ENCODE peak calls at places on chromosomes 13 and 19, in four cellular contexts. N is H9, B is uterus, Q is thoracic aorta. W is an unnamed sample.

GRCh38 chr13:20475927-20476691 is 49.5 kb downstream of the CRYL1 start:
- DNase-seq in B (no peak), N (no peak), Q (no peak), W (no peak)

GRCh38 chr19:20661150-20661819 is at the start of gene ZNF626:
- DNase-seq in Q (peak; percentile 98), N (peak; percentile 97), B (peak; percentile 98), W (peak; percentile 60)

GRCh38 chr13:102697929-102698648 is 3.2 kb upstream of the METTL21C start:
- DNase-seq in B (no peak), Q (no peak), N (no peak), W (no peak)

GRCh38 chr19:4986056-4986455 is 17.1 kb downstream of the KDM4B start:
- DNase-seq in Q (no peak), B (no peak), N (no peak), W (no peak)

GRCh38 chr13:51724721-51725120 is 79.2 kb downstream of the DHRS12 start:
- DNase-seq in N (no peak), Q (no peak), B (no peak), W (no peak)

GRCh38 chr19:43936219-43936618 is 1.1 kb upstream of the ZNF45 start:
- DNase-seq in B (no peak), N (no peak), Q (no peak), W (no peak)

GRCh38 chr19:14614099-14614412 is 31.2 kb downstream of the CLEC17A start:
- DNase-seq in Q (no peak), N (no peak), B (no peak), W (no peak)

GRCh38 chr19:3699741-3700241 is 477 bp downstream of the PIP5K1C start:
- DNase-seq in B (no peak), N (no peak), Q (no peak), W (no peak)

GRCh38 chr13:49499889-49500660 is 4.3 kb downstream of the PHF11 start:
- DNase-seq in B (no peak), N (no peak), Q (no peak), W (no peak)

GRCh38 chr13:49495783-49496762 is at the start of gene PHF11:
- DNase-seq in Q (peak; percentile 76), N (peak; percentile 74), B (peak; percentile 74), W (peak; percentile 46)

GRCh38 chr13:49498211-49498610 is 2.5 kb downstream of the PHF11 start:
- DNase-seq in Q (no peak), B (no peak), N (no peak), W (no peak)

GRCh38 chr13:49497272-49497671 is 1.5 kb downstream of the PHF11 start:
- DNase-seq in N (no peak), B (no peak), Q (no peak), W (no peak)

DNA sequence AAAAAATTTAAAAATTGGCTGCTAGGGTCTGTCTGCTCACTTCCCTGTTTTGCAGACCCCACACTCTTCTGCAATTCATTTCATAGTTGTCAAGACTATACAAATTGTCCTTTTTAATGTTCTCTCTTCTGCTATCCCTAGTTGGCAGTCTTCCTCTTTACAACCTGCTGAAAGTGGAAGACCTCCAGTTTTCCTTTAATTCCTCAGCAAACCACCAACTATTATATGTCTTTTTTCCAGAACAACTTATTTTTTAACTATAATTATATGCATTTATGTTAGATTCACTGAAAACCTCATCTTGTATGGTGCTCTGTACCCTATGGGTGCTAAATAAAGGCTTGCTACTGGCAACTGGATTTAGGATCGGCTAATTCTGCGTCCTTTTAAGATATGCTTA is 1.1 kb upstream of the PHF11 start:
- DNase-seq in Q (no peak), N (no peak), B (no peak), W (no peak)
- H3K27ac ChIP-seq in Q (peak overlapping the region; percentile 94), N (no peak overlapping the region), B (peak overlapping the region; percentile 94), W (peak overlapping the region; percentile 74)

GRCh38 chr19:49907745-49908446 is 11.2 kb upstream of the IL4I1 start:
- DNase-seq in Q (no peak), N (no peak), B (no peak), W (peak; percentile 29)

GRCh38 chr19:49911381-49912145 is 14.9 kb upstream of the IL4I1 start:
- DNase-seq in Q (no peak), B (no peak), N (no peak), W (no peak)

GRCh38 chr19:49906879-49907564 is 10.3 kb upstream of the IL4I1 start:
- DNase-seq in N (no peak), B (no peak), Q (no peak), W (peak; percentile 49)

GRCh38 chr19:49910179-49910578 is 13.5 kb upstream of the IL4I1 start:
- DNase-seq in Q (no peak), B (no peak), N (no peak), W (no peak)

GRCh38 chr19:49908480-49909420 is 12.1 kb upstream of the IL4I1 start:
- DNase-seq in B (no peak), Q (no peak), N (no peak), W (no peak)
- H3K4me1 ChIP-seq in B (peaks cover 4% of the 10 kb centered on the region), Q (peaks cover 30% of the 10 kb centered on the region), N (no peaks in the 10 kb centered on the region), W (no peaks in the 10 kb centered on the region)

GRCh38 chr19:10891360-10892108 is 20.2 kb downstream of the CARM1 start:
- DNase-seq in B (no peak), N (peak; percentile 26), Q (no peak), W (no peak)
- H3K27ac ChIP-seq in B (no peak overlapping the region), N (no peak overlapping the region), Q (no peak overlapping the region), W (no peak overlapping the region)

GRCh38 chr19:1069009-1069779 is 2.2 kb downstream of the ARHGAP45 start:
- DNase-seq in N (no peak), B (no peak), Q (no peak), W (no peak)

GRCh38 chr19:1070931-1071791 is 4.2 kb downstream of the ARHGAP45 start:
- DNase-seq in B (no peak), N (peak; percentile 70), Q (no peak), W (no peak)

GRCh38 chr19:1068111-1069001 is 1.4 kb downstream of the ARHGAP45 start:
- DNase-seq in N (no peak), Q (no peak), B (no peak), W (peak; percentile 42)

GRCh38 chr19:1072371-1073015 is 5.5 kb downstream of the ARHGAP45 start:
- DNase-seq in B (no peak), Q (no peak), N (no peak), W (no peak)

DNA sequence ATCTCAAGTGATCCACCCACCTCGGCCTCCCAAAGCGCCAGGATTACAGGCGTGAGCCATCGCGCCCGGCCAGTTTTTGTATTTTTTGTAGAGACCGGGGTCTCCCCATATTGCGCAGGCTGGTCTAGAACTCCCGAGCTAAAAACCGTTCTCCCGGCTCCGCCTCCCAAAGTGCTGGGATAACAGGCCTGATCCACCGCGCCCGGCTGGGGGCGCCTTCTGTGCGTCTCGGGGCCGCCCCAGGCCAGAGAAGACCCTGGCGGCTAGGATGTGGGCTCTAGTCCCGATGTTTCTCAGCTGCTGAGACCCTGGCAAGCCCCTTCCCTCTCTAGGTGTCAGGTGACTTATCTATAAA is 3.6 kb downstream of the ARHGAP45 start:
- DNase-seq in N (peak; percentile 73), Q (no peak), B (no peak), W (no peak)
- H3K4me1 ChIP-seq in N (peaks cover 1% of the 10 kb centered on the region), Q (peaks cover 51% of the 10 kb centered on the region), B (peaks cover 15% of the 10 kb centered on the region), W (peaks cover 11% of the 10 kb centered on the region)

DNA sequence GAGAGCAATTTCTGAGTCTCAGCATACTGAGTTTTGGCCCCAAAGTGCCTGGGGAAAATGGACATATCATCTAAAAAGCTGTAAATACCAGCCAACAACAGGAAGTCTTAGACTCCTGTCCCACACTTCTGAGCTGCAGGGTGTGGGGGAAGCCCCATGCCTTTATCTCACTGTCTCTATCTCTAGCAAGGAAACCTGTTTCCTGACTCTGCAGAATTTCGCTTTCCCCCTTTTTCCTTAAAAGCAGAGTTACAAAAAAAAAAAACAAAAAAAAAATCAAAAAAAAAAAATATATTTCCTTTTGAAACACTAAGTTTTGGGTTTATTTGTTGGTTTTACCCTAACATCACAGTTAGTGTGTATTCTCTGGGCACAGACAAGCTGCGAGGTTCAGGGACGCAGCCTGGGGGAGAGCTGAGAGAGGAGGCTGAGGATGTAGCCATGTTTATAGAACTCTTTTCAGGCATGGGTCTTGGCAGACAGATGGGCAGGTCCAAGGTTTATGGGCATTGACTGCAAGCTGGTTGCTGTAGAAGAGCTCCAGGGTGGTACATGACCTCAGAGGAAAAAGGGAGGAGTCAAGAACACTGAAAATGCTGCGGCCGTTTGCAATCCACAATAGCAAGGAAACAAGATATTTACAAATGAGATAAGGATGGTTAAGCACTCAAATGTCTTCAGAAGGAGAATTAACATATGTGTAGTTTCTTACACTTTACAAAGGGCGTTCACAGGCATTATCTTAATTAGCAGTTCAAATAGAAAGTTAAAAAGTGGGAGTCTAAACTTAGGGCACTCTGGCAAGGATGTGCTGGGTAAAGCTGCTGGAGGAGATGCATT is 4.9 kb downstream of the MBNL2 start:
- DNase-seq in N (peak; percentile 62), Q (no peak), B (no peak), W (no peak)
- H3K27ac ChIP-seq in N (no peak overlapping the region), Q (peak overlapping the region; percentile 85), B (peak overlapping the region; percentile 93), W (no peak overlapping the region)

GRCh38 chr19:6745965-6746364 is 6.5 kb downstream of the TRIP10 start:
- DNase-seq in N (no peak), B (no peak), Q (no peak), W (no peak)
- H3K4me1 ChIP-seq in N (peaks cover 5% of the 10 kb centered on the region), B (peaks cover 21% of the 10 kb centered on the region), Q (peaks cover 46% of the 10 kb centered on the region), W (peaks cover 21% of the 10 kb centered on the region)

GRCh38 chr13:48909088-48909389 is 66.7 kb upstream of the FNDC3A start:
- DNase-seq in Q (no peak), B (no peak), N (no peak), W (no peak)

GRCh38 chr13:48904668-48905290 is 70.9 kb upstream of the FNDC3A start:
- DNase-seq in N (no peak), Q (no peak), B (no peak), W (no peak)

GRCh38 chr13:48906200-48906599 is 69.5 kb upstream of the FNDC3A start:
- DNase-seq in Q (no peak), B (no peak), N (no peak), W (no peak)

GRCh38 chr13:48908381-48909087 is 67.2 kb upstream of the FNDC3A start:
- DNase-seq in Q (peak; percentile 23), B (no peak), N (no peak), W (no peak)
- H3K27ac ChIP-seq in Q (no peak overlapping the region), B (peak overlapping the region; percentile 26), N (no peak overlapping the region), W (peak overlapping the region; percentile 11)

GRCh38 chr19:1259206-1259872 is 9.8 kb upstream of the CIRBP start:
- DNase-seq in Q (no peak), N (peak; percentile 90), B (peak; percentile 76), W (no peak)
- H3K4me1 ChIP-seq in Q (peaks cover 78% of the 10 kb centered on the region), N (no peaks in the 10 kb centered on the region), B (peaks cover 55% of the 10 kb centered on the region), W (peaks cover 34% of the 10 kb centered on the region)

DNA sequence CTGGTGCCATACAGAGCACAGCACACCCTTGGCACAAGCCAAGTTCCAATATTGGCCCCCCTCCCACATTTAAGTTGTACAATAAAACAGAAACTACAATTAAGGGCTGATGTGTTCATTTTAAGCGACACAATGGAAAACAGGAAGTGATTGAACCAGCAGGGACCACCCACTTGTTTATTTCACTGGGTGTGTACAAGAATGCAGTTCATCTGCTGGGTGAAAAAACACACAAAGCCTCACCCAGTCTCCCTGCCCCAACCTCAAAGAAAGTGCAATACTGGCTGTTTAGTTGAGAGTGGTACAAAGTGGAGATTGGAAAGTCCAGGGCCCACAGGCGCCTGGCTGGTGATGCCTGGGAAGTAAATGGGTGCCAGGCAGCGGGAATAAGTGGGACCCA is 322.0 kb downstream of the ZNF536 start:
- DNase-seq in B (no peak), N (no peak), Q (no peak), W (no peak)
- H3K27ac ChIP-seq in B (no peak overlapping the region), N (no peak overlapping the region), Q (no peak overlapping the region), W (no peak overlapping the region)

GRCh38 chr13:77374339-77374738 is 47.4 kb upstream of the MYCBP2 start:
- DNase-seq in N (no peak), B (no peak), Q (no peak), W (no peak)
- H3K4me1 ChIP-seq in N (peaks cover 7% of the 10 kb centered on the region), B (no peaks in the 10 kb centered on the region), Q (no peaks in the 10 kb centered on the region), W (no peaks in the 10 kb centered on the region)